ENCODE peak calls at places on chromosomes 16 and 17, in six cellular contexts. One of them, this sample, is unnamed. For H3K4me1, the result is how much of the 10 kb centered on the place peaks cover.

GRCh38 chr16:29744541-29745101 is 1.2 kb downstream of the C16orf54 start:
- DNase-seq in mesendoderm: no peak
- DNase-seq in neuronal stem cell: no peak
- DNase-seq in fibroblast of lung: no peak
- DNase-seq in DND-41: peak
- DNase-seq in HCT116: no peak
- DNase-seq in this sample: no peak

GRCh38 chr17:39737761-39738567 is at the start of gene GRB7:
- DNase-seq in fibroblast of lung: no peak
- DNase-seq in DND-41: no peak
- DNase-seq in neuronal stem cell: no peak
- DNase-seq in HCT116: peak
- DNase-seq in mesendoderm: peak
- DNase-seq in this sample: no peak

GRCh38 chr17:79676796-79677195 is 53.9 kb upstream of the ENPP7 start:
- DNase-seq in fibroblast of lung: no peak
- DNase-seq in neuronal stem cell: no peak
- DNase-seq in HCT116: no peak
- DNase-seq in mesendoderm: no peak
- DNase-seq in DND-41: no peak
- DNase-seq in this sample: no peak

GRCh38 chr16:70682239-70683145 is 3.4 kb downstream of the MTSS2 start:
- DNase-seq in HCT116: no peak
- DNase-seq in DND-41: no peak
- DNase-seq in fibroblast of lung: no peak
- DNase-seq in mesendoderm: peak
- DNase-seq in neuronal stem cell: no peak
- DNase-seq in this sample: no peak

GRCh38 chr16:66058181-66058580 is 308.3 kb upstream of the CDH5 start:
- DNase-seq in fibroblast of lung: peak
- DNase-seq in mesendoderm: no peak
- DNase-seq in HCT116: no peak
- DNase-seq in DND-41: no peak
- DNase-seq in neuronal stem cell: no peak
- DNase-seq in this sample: no peak

GRCh38 chr17:20200016-20200788 is 191.0 kb downstream of the SPECC1 start:
- DNase-seq in neuronal stem cell: no peak
- DNase-seq in DND-41: no peak
- DNase-seq in mesendoderm: peak
- DNase-seq in HCT116: no peak
- DNase-seq in fibroblast of lung: no peak
- DNase-seq in this sample: no peak

GRCh38 chr17:58343131-58343530 is 8.9 kb downstream of the SUPT4H1 start:
- DNase-seq in mesendoderm: no peak
- DNase-seq in neuronal stem cell: no peak
- DNase-seq in HCT116: no peak
- DNase-seq in fibroblast of lung: no peak
- DNase-seq in DND-41: no peak
- DNase-seq in this sample: no peak

GRCh38 chr16:58306327-58306726 is 11.5 kb upstream of the PRSS54 start:
- DNase-seq in HCT116: peak
- DNase-seq in DND-41: peak
- DNase-seq in mesendoderm: no peak
- DNase-seq in fibroblast of lung: peak
- DNase-seq in neuronal stem cell: no peak
- DNase-seq in this sample: peak

GRCh38 chr17:33469911-33470310 is 176.8 kb upstream of the ASIC2 start:
- DNase-seq in neuronal stem cell: no peak
- DNase-seq in fibroblast of lung: peak
- DNase-seq in HCT116: no peak
- DNase-seq in DND-41: no peak
- DNase-seq in mesendoderm: no peak
- DNase-seq in this sample: no peak

GRCh38 chr17:17364338-17364667 is 61.1 kb downstream of the NT5M start:
- DNase-seq in HCT116: no peak
- DNase-seq in neuronal stem cell: no peak
- DNase-seq in mesendoderm: no peak
- DNase-seq in fibroblast of lung: no peak
- DNase-seq in DND-41: no peak
- DNase-seq in this sample: no peak

GRCh38 chr16:57540387-57540786 is 2.1 kb upstream of the ADGRG5 start:
- DNase-seq in neuronal stem cell: no peak
- DNase-seq in HCT116: no peak
- DNase-seq in fibroblast of lung: no peak
- DNase-seq in mesendoderm: no peak
- DNase-seq in DND-41: no peak
- DNase-seq in this sample: no peak

GRCh38 chr16:47983999-47984580 is 171.7 kb downstream of the ABCC12 start:
- DNase-seq in mesendoderm: no peak
- DNase-seq in DND-41: no peak
- DNase-seq in HCT116: no peak
- DNase-seq in fibroblast of lung: peak
- DNase-seq in neuronal stem cell: no peak
- DNase-seq in this sample: no peak

GRCh38 chr17:6936370-6937028 is 59.4 kb upstream of the ALOX12 start:
- DNase-seq in HCT116: no peak
- DNase-seq in mesendoderm: no peak
- DNase-seq in DND-41: no peak
- DNase-seq in neuronal stem cell: no peak
- DNase-seq in fibroblast of lung: peak
- DNase-seq in this sample: no peak

GRCh38 chr16:17491140-17491662 is 20.4 kb upstream of the XYLT1 start:
- DNase-seq in fibroblast of lung: no peak
- DNase-seq in HCT116: no peak
- DNase-seq in DND-41: no peak
- DNase-seq in neuronal stem cell: no peak
- DNase-seq in mesendoderm: no peak
- DNase-seq in this sample: no peak

GRCh38 chr16:52191533-52192134 is 355.3 kb downstream of the TOX3 start:
- DNase-seq in DND-41: peak
- DNase-seq in HCT116: peak
- DNase-seq in neuronal stem cell: peak
- DNase-seq in fibroblast of lung: peak
- DNase-seq in mesendoderm: peak
- DNase-seq in this sample: peak

GRCh38 chr16:49596119-49596518 is 222.5 kb downstream of the C16orf78 start:
- DNase-seq in mesendoderm: no peak
- DNase-seq in DND-41: no peak
- DNase-seq in neuronal stem cell: no peak
- DNase-seq in HCT116: no peak
- DNase-seq in fibroblast of lung: peak
- DNase-seq in this sample: no peak

GRCh38 chr17:55334285-55334684 is 69.5 kb downstream of the HLF start:
- DNase-seq in HCT116: no peak
- DNase-seq in fibroblast of lung: peak
- DNase-seq in DND-41: no peak
- DNase-seq in mesendoderm: no peak
- DNase-seq in neuronal stem cell: no peak
- DNase-seq in this sample: no peak

GRCh38 chr17:50314456-50315011 is 31.4 kb upstream of the XYLT2 start:
- DNase-seq in fibroblast of lung: no peak
- DNase-seq in HCT116: no peak
- DNase-seq in mesendoderm: no peak
- DNase-seq in DND-41: no peak
- DNase-seq in neuronal stem cell: no peak
- DNase-seq in this sample: no peak

GRCh38 chr17:32211671-32212070 is 54.0 kb upstream of the RHBDL3 start:
- DNase-seq in HCT116: no peak
- DNase-seq in mesendoderm: no peak
- DNase-seq in DND-41: no peak
- DNase-seq in neuronal stem cell: no peak
- DNase-seq in fibroblast of lung: no peak
- DNase-seq in this sample: no peak

GRCh38 chr16:65195998-65196397 is 74.1 kb upstream of the CDH11 start:
- DNase-seq in DND-41: no peak
- DNase-seq in fibroblast of lung: peak
- DNase-seq in mesendoderm: no peak
- DNase-seq in neuronal stem cell: no peak
- DNase-seq in HCT116: no peak
- DNase-seq in this sample: no peak

GRCh38 chr17:65813306-65813705 is 251.9 kb upstream of the AXIN2 start:
- DNase-seq in fibroblast of lung: peak
- DNase-seq in HCT116: no peak
- DNase-seq in DND-41: no peak
- DNase-seq in mesendoderm: peak
- DNase-seq in neuronal stem cell: no peak
- DNase-seq in this sample: no peak

GRCh38 chr17:56779898-56780777 is 53.6 kb downstream of the C17orf67 start:
- DNase-seq in fibroblast of lung: peak
- DNase-seq in mesendoderm: peak
- DNase-seq in HCT116: peak
- DNase-seq in neuronal stem cell: peak
- DNase-seq in DND-41: peak
- DNase-seq in this sample: peak

GRCh38 chr17:79664925-79665738 is 54.3 kb upstream of the RBFOX3 start:
- DNase-seq in fibroblast of lung: no peak
- DNase-seq in DND-41: no peak
- DNase-seq in mesendoderm: peak
- DNase-seq in HCT116: peak
- DNase-seq in neuronal stem cell: no peak
- DNase-seq in this sample: no peak

GRCh38 chr17:74742978-74743545 is 5.4 kb upstream of the NHERF1 start:
- DNase-seq in neuronal stem cell: no peak
- DNase-seq in fibroblast of lung: no peak
- DNase-seq in DND-41: peak
- DNase-seq in mesendoderm: no peak
- DNase-seq in HCT116: no peak
- DNase-seq in this sample: no peak

GRCh38 chr17:9144502-9145233 is 123.4 kb downstream of the NTN1 start:
- DNase-seq in mesendoderm: peak
- DNase-seq in fibroblast of lung: no peak
- DNase-seq in HCT116: no peak
- DNase-seq in DND-41: no peak
- DNase-seq in neuronal stem cell: no peak
- DNase-seq in this sample: no peak

GRCh38 chr16:76857402-76857801 is 333.6 kb upstream of the MON1B start:
- DNase-seq in fibroblast of lung: no peak
- DNase-seq in HCT116: no peak
- DNase-seq in DND-41: no peak
- DNase-seq in neuronal stem cell: no peak
- DNase-seq in mesendoderm: no peak
- DNase-seq in this sample: no peak

GRCh38 chr16:81315271-81316175 is 761 bp downstream of the GAN start:
- DNase-seq in mesendoderm: peak
- DNase-seq in HCT116: no peak
- DNase-seq in neuronal stem cell: peak
- DNase-seq in DND-41: peak
- DNase-seq in fibroblast of lung: peak
- DNase-seq in this sample: no peak

GRCh38 chr17:21161498-21162393 is 35.0 kb downstream of the DHRS7B start:
- DNase-seq in mesendoderm: no peak
- DNase-seq in fibroblast of lung: peak
- DNase-seq in neuronal stem cell: no peak
- DNase-seq in HCT116: no peak
- DNase-seq in DND-41: no peak
- DNase-seq in this sample: no peak

GRCh38 chr17:4919511-4920047 is 12.5 kb upstream of the GP1BA start:
- DNase-seq in mesendoderm: peak
- DNase-seq in HCT116: no peak
- DNase-seq in neuronal stem cell: no peak
- DNase-seq in fibroblast of lung: no peak
- DNase-seq in DND-41: no peak
- DNase-seq in this sample: no peak

GRCh38 chr17:44112284-44113280 is 10.9 kb downstream of the HDAC5 start:
- DNase-seq in fibroblast of lung: no peak
- DNase-seq in mesendoderm: no peak
- DNase-seq in DND-41: no peak
- DNase-seq in neuronal stem cell: no peak
- DNase-seq in HCT116: no peak
- DNase-seq in this sample: no peak
- H3K4me1 ChIP-seq in fibroblast of lung: under half
- H3K4me1 ChIP-seq in mesendoderm: under half
- H3K4me1 ChIP-seq in DND-41: under half
- H3K4me1 ChIP-seq in neuronal stem cell: under half
- H3K4me1 ChIP-seq in HCT116: under half
- H3K4me1 ChIP-seq in this sample: under half

GRCh38 chr17:2247005-2247404 is 56.6 kb downstream of the SMG6 start:
- DNase-seq in HCT116: no peak
- DNase-seq in mesendoderm: no peak
- DNase-seq in fibroblast of lung: no peak
- DNase-seq in neuronal stem cell: no peak
- DNase-seq in DND-41: no peak
- DNase-seq in this sample: no peak
- H3K9ac ChIP-seq in HCT116: no peak
- H3K9ac ChIP-seq in mesendoderm: no peak
- H3K9ac ChIP-seq in fibroblast of lung: no peak
- H3K9ac ChIP-seq in neuronal stem cell: no peak
- H3K9ac ChIP-seq in DND-41: no peak
- H3K9ac ChIP-seq in this sample: no peak

DNA sequence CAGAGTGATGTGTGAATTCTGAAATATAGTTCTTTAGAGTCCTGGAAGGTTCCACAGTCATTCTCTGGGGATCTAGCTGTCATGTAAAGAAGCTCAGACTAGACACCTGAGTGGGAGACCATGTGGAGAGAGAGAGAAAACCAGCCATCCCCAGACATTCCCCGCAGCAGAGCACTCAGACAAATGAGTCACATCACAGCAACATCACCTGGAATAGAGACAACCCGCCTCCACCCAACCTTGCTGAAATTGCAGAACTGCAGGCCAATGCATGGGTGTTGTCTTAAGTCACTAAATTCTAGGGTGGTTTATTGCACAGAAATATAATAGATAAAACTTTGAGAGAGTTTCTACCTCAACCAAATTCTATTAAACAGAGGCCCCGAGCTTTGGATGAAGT is 392.0 kb upstream of the DYNLRB2 start:
- DNase-seq in HCT116: no peak
- DNase-seq in fibroblast of lung: no peak
- DNase-seq in DND-41: no peak
- DNase-seq in mesendoderm: no peak
- DNase-seq in neuronal stem cell: no peak
- DNase-seq in this sample: no peak
- H3K4me1 ChIP-seq in HCT116: under half
- H3K4me1 ChIP-seq in fibroblast of lung: under half
- H3K4me1 ChIP-seq in DND-41: under half
- H3K4me1 ChIP-seq in mesendoderm: under half
- H3K4me1 ChIP-seq in neuronal stem cell: under half
- H3K4me1 ChIP-seq in this sample: under half

DNA sequence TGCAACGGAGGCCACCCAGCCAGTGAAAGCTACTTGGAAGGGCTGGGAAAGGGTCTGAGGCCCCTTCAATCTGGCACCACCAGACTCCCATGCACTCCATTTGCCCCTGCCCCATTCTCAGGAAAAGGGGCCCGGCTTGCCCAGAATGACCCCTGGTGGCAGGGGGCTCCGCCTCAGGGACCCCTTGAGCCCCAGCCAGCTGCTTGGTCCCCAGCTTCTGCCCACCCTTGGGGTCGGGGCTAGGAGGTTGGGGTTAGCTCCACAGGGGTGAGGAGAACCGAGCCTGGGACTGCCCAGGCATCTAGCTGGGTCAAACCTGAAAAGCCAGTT is 1.3 kb downstream of the RHBDF1 start:
- DNase-seq in neuronal stem cell: no peak
- DNase-seq in mesendoderm: no peak
- DNase-seq in fibroblast of lung: no peak
- DNase-seq in DND-41: no peak
- DNase-seq in HCT116: no peak
- DNase-seq in this sample: no peak
- H3K9ac ChIP-seq in neuronal stem cell: no peak
- H3K9ac ChIP-seq in mesendoderm: peak
- H3K9ac ChIP-seq in fibroblast of lung: peak
- H3K9ac ChIP-seq in DND-41: no peak
- H3K9ac ChIP-seq in HCT116: peak
- H3K9ac ChIP-seq in this sample: peak